ENCODE peak calls at places on chromosomes 12 and 14, in six cellular contexts. K, U, D, J, M and Z are unnamed samples.
A peak's percentile ranks its signal among the peaks of the same experiment; 100 is the strongest.

GRCh38 chr14:50233335-50234250 is 2.2 kb upstream of the SOS2 start:
- DNase-seq in K (no peak), U (no peak), D (no peak), J (no peak), M (no peak), Z (peak; percentile 5)

GRCh38 chr14:32998433-32998832 is 59.8 kb downstream of the NPAS3 start:
- DNase-seq in K (peak; percentile 29), U (peak; percentile 21), D (no peak), J (no peak), M (peak; percentile 12), Z (no peak)

GRCh38 chr14:95156765-95157194 is 549 bp downstream of the DICER1 start:
- DNase-seq in K (peak; percentile 35), U (no peak), D (peak; percentile 41), J (no peak), M (no peak), Z (peak; percentile 56)

GRCh38 chr12:34391771-34392581 is 369.7 kb downstream of the ALG10 start:
- DNase-seq in K (no peak), U (no peak), D (no peak), J (no peak), M (no peak), Z (no peak)

GRCh38 chr12:32312049-32312670 is 87.2 kb upstream of the FGD4 start:
- DNase-seq in K (peak; percentile 84), U (peak; percentile 65), D (no peak), J (no peak), M (peak; percentile 68), Z (no peak)

GRCh38 chr14:65413739-65414045 is 1.2 kb downstream of the FUT8 start:
- DNase-seq in K (no peak), U (no peak), D (no peak), J (no peak), M (no peak), Z (peak; percentile 44)

GRCh38 chr14:41604793-41605534 is 1.7 kb upstream of the LRFN5 start:
- DNase-seq in K (no peak), U (no peak), D (no peak), J (no peak), M (peak; percentile 93), Z (no peak)

GRCh38 chr14:34181308-34181707 is 230.4 kb upstream of the EGLN3 start:
- DNase-seq in K (no peak), U (no peak), D (no peak), J (no peak), M (peak; percentile 38), Z (no peak)

GRCh38 chr14:88388741-88389282 is 3.4 kb downstream of the SPATA7 start:
- DNase-seq in K (no peak), U (no peak), D (no peak), J (no peak), M (no peak), Z (no peak)

GRCh38 chr14:100083706-100084105 is 18.5 kb downstream of the EVL start:
- DNase-seq in K (no peak), U (no peak), D (no peak), J (no peak), M (no peak), Z (no peak)

GRCh38 chr12:92094751-92095161 is 50.9 kb downstream of the BTG1 start:
- DNase-seq in K (no peak), U (peak; percentile 62), D (no peak), J (no peak), M (no peak), Z (no peak)

GRCh38 chr14:99968156-99968920 is 96.9 kb upstream of the EVL start:
- DNase-seq in K (peak; percentile 64), U (peak; percentile 76), D (no peak), J (no peak), M (no peak), Z (no peak)

GRCh38 chr14:69224946-69225345 is 33.6 kb downstream of the EXD2 start:
- DNase-seq in K (no peak), U (no peak), D (no peak), J (no peak), M (no peak), Z (no peak)

GRCh38 chr14:67270354-67270753 is 29.1 kb downstream of the PALS1 start:
- DNase-seq in K (no peak), U (no peak), D (no peak), J (no peak), M (no peak), Z (no peak)

GRCh38 chr12:69059465-69060457 is 126.8 kb upstream of the CPM start:
- DNase-seq in K (peak; percentile 62), U (peak; percentile 90), D (no peak), J (no peak), M (no peak), Z (no peak)

GRCh38 chr14:60999536-60999935 is 18.5 kb downstream of the SLC38A6 start:
- DNase-seq in K (no peak), U (no peak), D (no peak), J (no peak), M (no peak), Z (no peak)

GRCh38 chr12:105315726-105316125 is 14.8 kb upstream of the C12orf75 start:
- DNase-seq in K (no peak), U (no peak), D (no peak), J (no peak), M (no peak), Z (no peak)

GRCh38 chr14:44846232-44846824 is 115.4 kb downstream of the KLHL28 start:
- DNase-seq in K (peak; percentile 52), U (peak; percentile 51), D (no peak), J (no peak), M (peak; percentile 59), Z (no peak)

GRCh38 chr14:95906591-95906990 is 30.0 kb downstream of the TUNAR start:
- DNase-seq in K (no peak), U (peak; percentile 14), D (no peak), J (no peak), M (no peak), Z (no peak)

GRCh38 chr12:77648716-77649115 is 182.0 kb upstream of the NAV3 start:
- DNase-seq in K (no peak), U (peak; percentile 0), D (no peak), J (no peak), M (no peak), Z (no peak)

GRCh38 chr12:56836317-56836716 is 73.2 kb downstream of the HSD17B6 start:
- DNase-seq in K (peak; percentile 57), U (peak; percentile 96), D (peak; percentile 78), J (no peak), M (no peak), Z (no peak)

GRCh38 chr14:63421226-63421625 is 102.5 kb upstream of the GPHB5 start:
- DNase-seq in K (no peak), U (no peak), D (no peak), J (no peak), M (no peak), Z (no peak)

GRCh38 chr12:47979686-47980085 is 16.3 kb downstream of the TMEM106C start:
- DNase-seq in K (no peak), U (no peak), D (no peak), J (no peak), M (no peak), Z (no peak)

GRCh38 chr12:93979189-93979588 is 169.2 kb upstream of the PLXNC1 start:
- DNase-seq in K (peak; percentile 45), U (peak; percentile 23), D (no peak), J (no peak), M (no peak), Z (no peak)

GRCh38 chr12:62653740-62654139 is 187.1 kb downstream of the MON2 start:
- DNase-seq in K (no peak), U (no peak), D (no peak), J (no peak), M (peak; percentile 38), Z (no peak)

GRCh38 chr14:100025111-100025510 is 40.1 kb upstream of the EVL start:
- DNase-seq in K (peak; percentile 66), U (peak; percentile 59), D (peak; percentile 38), J (no peak), M (peak; percentile 57), Z (no peak)